ENCODE peak calls at places on chromosome X, in four cellular contexts. I, A, C and H are unnamed samples.
A peak's percentile ranks its signal among the peaks of the same experiment; 100 is the strongest.

GRCh38 chrX:101206471-101206870 is 13.1 kb upstream of the DRP2 start:
- DNase-seq in A (peak; percentile 58), I (peak; percentile 59), C (peak; percentile 60), H (peak; percentile 58)

GRCh38 chrX:122868626-122869025 is 315.5 kb upstream of the GRIA3 start:
- DNase-seq in A (no peak), I (no peak), C (peak; percentile 1), H (no peak)

GRCh38 chrX:31702208-31702607 is 630.4 kb upstream of the FTHL17 start:
- DNase-seq in I (no peak), C (no peak), A (no peak), H (no peak)

GRCh38 chrX:42943051-42943450 is 165.1 kb upstream of the PPP1R2C start:
- DNase-seq in C (no peak), A (no peak), I (peak; percentile 57), H (no peak)

GRCh38 chrX:72554448-72555140 is 18.0 kb downstream of the HDAC8 start:
- DNase-seq in I (peak; percentile 1), A (no peak), C (no peak), H (peak; percentile 37)

GRCh38 chrX:386768-387575 is at the start of gene PPP2R3B:
- DNase-seq in A (peak; percentile 100), C (peak; percentile 99), I (peak; percentile 98), H (peak; percentile 95)

GRCh38 chrX:46912098-46912672 is at the start of gene JADE3:
- DNase-seq in C (peak; percentile 78), A (peak; percentile 87), I (peak; percentile 71), H (peak; percentile 76)

GRCh38 chrX:51098046-51098445 is 187.5 kb downstream of the BMP15 start:
- DNase-seq in A (no peak), C (no peak), I (no peak), H (no peak)

GRCh38 chrX:36909584-36909983 is 98.6 kb upstream of the FAM47C start:
- DNase-seq in C (no peak), I (no peak), A (no peak), H (no peak)

GRCh38 chrX:9291666-9292065 is 173.2 kb upstream of the TBL1X start:
- DNase-seq in A (no peak), I (no peak), C (no peak), H (no peak)

GRCh38 chrX:129793604-129794191 is 13.9 kb downstream of the SASH3 start:
- DNase-seq in I (no peak), C (no peak), A (no peak), H (no peak)

GRCh38 chrX:115357316-115357715 is 67.8 kb downstream of the LUZP4 start:
- DNase-seq in I (no peak), A (no peak), C (peak; percentile 43), H (no peak)

GRCh38 chrX:68929332-68930150 is 100.7 kb downstream of the EFNB1 start:
- DNase-seq in I (no peak), A (no peak), C (peak; percentile 74), H (peak; percentile 89)

DNA sequence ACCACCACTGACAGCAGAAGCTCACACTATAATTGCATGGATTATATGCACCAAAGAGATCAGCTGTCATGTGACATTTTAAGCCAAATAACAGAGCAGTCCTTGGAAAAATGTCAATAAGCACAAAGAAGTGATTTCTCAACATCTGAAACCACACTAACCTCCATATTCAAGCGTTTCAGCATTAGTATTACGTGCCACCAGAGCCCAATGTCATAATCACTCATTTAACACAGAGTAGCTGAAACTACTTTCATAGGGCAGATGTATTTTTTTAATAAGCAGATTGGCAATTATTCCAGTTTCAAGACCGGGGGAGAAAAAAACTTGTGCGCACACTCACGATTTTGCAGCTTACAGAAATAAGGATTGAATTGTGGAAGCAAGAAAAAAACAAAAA is 76.6 kb downstream of the SH3KBP1 start:
- DNase-seq in C (peak; percentile 70), I (no peak), A (no peak), H (no peak)
- H3K9me3 ChIP-seq in C (no peaks in the 10 kb centered on the region), I (no peaks in the 10 kb centered on the region), A (no peaks in the 10 kb centered on the region), H (no peaks in the 10 kb centered on the region)

DNA sequence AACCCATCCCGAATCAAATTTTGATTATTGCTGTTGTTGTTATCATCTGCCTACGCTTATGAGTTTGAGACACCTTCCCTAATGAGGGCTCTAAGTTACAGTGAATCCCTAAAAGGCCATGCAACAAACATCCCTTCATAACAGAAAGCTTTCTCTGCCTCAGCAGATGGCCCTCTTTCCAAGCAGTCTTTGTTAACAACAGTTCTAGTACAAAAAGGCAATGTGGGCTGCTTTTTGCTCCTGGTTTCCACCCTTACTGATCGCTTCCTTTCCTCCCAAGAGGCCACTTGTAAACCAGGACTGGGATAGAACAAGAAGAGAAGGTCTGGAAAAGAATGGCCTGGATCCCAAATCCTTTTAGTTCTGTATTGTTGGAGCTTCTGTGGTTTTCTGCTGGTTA is 24.2 kb downstream of the GPC4 start:
- DNase-seq in I (no peak), C (no peak), A (no peak), H (no peak)
- TF ChIP-seq EZH2phosphoT487 in I (no peak), C (no peak), A (no peak), H (no peak)

GRCh38 chrX:153728951-153729631 is 4.4 kb downstream of the ABCD1 start:
- DNase-seq in A (no peak), C (no peak), I (no peak), H (no peak)

GRCh38 chrX:153728095-153728494 is 3.4 kb downstream of the ABCD1 start:
- DNase-seq in C (no peak), I (no peak), A (no peak), H (no peak)

GRCh38 chrX:153726286-153727107 is 1.8 kb downstream of the ABCD1 start:
- DNase-seq in I (peak; percentile 86), A (peak; percentile 80), C (peak; percentile 73), H (peak; percentile 31)

GRCh38 chrX:153725832-153726285 is 1.2 kb downstream of the ABCD1 start:
- DNase-seq in C (peak; percentile 36), I (no peak), A (peak; percentile 41), H (peak; percentile 12)

DNA sequence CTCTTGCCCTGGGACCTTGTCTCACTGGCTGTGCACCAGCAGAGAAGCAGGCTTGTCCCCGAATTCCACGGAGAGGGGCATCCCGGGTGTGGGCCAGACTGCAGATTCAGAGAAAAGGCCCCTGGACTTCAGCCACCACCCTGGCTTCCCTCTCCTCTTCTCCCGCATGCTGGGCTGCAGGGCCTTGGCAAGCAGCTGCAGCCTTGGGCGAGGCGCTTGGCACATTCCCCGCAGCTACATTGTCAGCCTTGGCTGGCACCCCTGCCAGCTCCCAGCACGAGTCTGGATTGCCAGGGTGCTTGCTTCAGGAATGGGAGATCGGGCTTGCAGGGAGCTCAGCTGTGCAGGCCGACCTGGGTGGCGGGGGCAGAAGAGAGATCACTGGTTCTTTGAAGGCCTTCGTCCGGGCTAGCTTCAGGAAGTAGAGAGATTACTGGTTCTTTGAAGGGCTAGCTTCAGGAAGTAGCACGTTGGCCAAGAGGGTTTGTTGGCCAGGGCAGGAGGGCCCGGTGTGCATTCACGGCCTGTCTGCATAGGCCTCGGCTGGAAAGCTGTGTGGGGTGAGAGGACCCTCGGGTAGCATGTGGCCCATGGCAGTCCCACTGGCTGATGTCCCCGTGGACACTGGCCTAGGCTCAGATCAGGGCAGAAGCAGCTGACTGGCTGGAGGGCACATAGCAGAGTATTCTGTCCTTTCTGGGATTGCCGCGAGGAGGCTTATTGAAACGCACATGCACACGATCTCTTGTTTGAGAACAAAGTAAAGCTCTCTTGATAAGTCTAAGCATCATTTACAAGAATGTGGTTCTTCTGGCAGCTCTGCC is 2.7 kb downstream of the ABCD1 start:
- DNase-seq in I (peak; percentile 41), C (peak; percentile 59), A (no peak), H (peak; percentile 50)
- H3K9me3 ChIP-seq in I (no peaks in the 10 kb centered on the region), C (no peaks in the 10 kb centered on the region), A (no peaks in the 10 kb centered on the region), H (no peaks in the 10 kb centered on the region)

DNA sequence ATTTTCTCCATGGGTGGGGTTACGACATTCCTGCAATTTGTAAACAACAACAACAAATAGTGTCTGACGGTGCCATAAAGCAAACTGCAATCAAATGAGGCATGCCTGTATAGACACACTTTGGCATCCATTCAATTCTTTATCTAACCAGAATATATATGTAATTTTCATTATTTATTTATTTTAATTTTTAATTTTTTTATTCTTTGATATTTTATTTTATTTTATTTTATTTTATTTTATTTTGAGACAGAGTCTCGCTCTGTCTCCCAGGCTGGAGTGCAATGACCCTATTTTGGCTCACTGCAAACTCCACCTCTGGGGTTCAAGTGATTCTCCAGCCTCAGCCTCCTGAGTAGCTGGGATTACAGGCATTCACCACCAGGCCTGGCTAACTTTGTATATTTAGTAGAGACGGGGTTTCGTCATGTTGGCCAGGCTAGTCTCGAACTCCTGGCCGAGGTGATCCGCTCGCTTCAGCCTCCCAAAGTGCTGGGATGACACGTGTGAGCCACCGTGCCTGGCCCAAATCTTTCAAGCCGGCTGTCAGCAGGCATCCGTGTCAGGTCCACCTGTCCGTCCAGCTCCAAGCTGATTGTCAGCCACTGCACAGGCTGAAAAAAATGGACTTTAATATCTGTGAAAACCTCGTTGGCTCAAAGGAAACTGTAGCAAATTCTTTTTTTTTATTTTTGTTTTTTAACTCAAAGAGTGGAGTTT is 200.8 kb downstream of the ASMT start:
- DNase-seq in C (no peak), I (no peak), A (no peak), H (no peak)
- TF ChIP-seq EZH2phosphoT487 in C (no peak), I (no peak), A (no peak), H (no peak)

DNA sequence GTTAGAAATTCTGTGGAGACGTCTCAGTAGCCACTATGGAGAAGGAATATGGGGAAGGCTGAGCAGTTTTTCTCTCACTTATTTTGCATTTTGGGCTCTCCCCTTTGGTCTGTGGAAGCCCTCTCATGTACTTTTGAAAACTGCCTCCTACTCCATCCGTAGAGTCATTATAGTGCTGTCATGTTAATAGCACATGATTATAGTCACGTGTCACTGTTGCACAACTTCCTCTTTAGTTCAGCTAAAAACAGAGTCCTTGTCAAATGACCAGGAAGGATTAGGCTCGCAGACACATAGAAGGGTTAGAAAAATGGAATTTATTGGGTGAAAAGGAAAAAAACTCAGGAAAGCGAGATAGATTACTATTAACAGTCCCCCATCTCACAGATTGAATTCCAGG is 258.2 kb upstream of the CXorf51A start:
- DNase-seq in C (no peak), A (no peak), I (no peak), H (no peak)
- H3K9me3 ChIP-seq in C (no peaks in the 10 kb centered on the region), A (no peaks in the 10 kb centered on the region), I (no peaks in the 10 kb centered on the region), H (no peaks in the 10 kb centered on the region)

DNA sequence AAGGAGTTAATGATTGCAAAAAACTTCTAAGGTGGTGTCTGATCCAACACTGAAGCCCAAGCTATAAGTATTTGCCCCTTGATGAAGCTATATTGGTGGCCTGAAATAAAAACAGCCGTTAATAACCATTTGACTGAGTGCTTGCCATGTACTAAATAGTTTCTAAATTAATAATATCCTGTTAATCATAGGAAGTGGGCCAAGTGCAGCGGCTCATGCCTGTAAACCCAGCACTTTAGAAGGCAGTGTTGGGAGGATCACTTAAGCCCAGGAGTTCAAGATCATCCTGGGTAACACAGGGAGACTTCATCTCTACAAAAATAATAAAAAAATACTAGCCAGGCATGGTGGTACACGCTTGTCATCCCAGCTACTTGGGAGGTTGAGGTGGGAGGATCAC is 8.3 kb downstream of the NDP start:
- DNase-seq in I (no peak), C (peak; percentile 43), A (no peak), H (peak; percentile 18)
- TF ChIP-seq EZH2phosphoT487 in I (no peak), C (no peak), A (no peak), H (no peak)

GRCh38 chrX:149849787-149850186 is 31.2 kb upstream of the MAGEA8 start:
- DNase-seq in A (no peak), C (no peak), I (no peak), H (no peak)
- H3K9me3 ChIP-seq in A (no peaks in the 10 kb centered on the region), C (no peaks in the 10 kb centered on the region), I (no peaks in the 10 kb centered on the region), H (no peaks in the 10 kb centered on the region)